ENCODE peak calls at places on chromosomes 1 and 21, in eight cellular contexts. One of them, this sample, is unnamed.

GRCh38 chr1:113243529-113243928 is 146.8 kb upstream of the MAGI3 start:
- DNase-seq in T-helper 2 cell: no peak
- DNase-seq in stimulated activated CD4-positive, alpha-beta T cell treated with anti-CD3 and anti-CD28 coated beads, Interleukin-4, amount 100 ng/mL, for 48 hours: no peak
- DNase-seq in GM19239: no peak
- DNase-seq in fibroblast of the conjunctiva: no peak
- DNase-seq in naive thymus-derived CD4-positive, alpha-beta T cell: no peak
- DNase-seq in neural progenitor cell: no peak
- DNase-seq in BJ: no peak
- DNase-seq in this sample: no peak

GRCh38 chr21:35764586-35764985 is 295.7 kb downstream of the SETD4 start:
- DNase-seq in naive thymus-derived CD4-positive, alpha-beta T cell: no peak
- DNase-seq in fibroblast of the conjunctiva: no peak
- DNase-seq in neural progenitor cell: no peak
- DNase-seq in BJ: no peak
- DNase-seq in T-helper 2 cell: no peak
- DNase-seq in GM19239: no peak
- DNase-seq in stimulated activated CD4-positive, alpha-beta T cell treated with anti-CD3 and anti-CD28 coated beads, Interleukin-4, amount 100 ng/mL, for 48 hours: no peak
- DNase-seq in this sample: no peak

GRCh38 chr1:241870290-241870689 is 22.3 kb downstream of the EXO1 start:
- DNase-seq in fibroblast of the conjunctiva: no peak
- DNase-seq in naive thymus-derived CD4-positive, alpha-beta T cell: no peak
- DNase-seq in stimulated activated CD4-positive, alpha-beta T cell treated with anti-CD3 and anti-CD28 coated beads, Interleukin-4, amount 100 ng/mL, for 48 hours: no peak
- DNase-seq in GM19239: no peak
- DNase-seq in T-helper 2 cell: no peak
- DNase-seq in neural progenitor cell: no peak
- DNase-seq in BJ: no peak
- DNase-seq in this sample: no peak

GRCh38 chr1:234727018-234727757 is 117.2 kb upstream of the IRF2BP2 start:
- DNase-seq in neural progenitor cell: peak
- DNase-seq in naive thymus-derived CD4-positive, alpha-beta T cell: no peak
- DNase-seq in stimulated activated CD4-positive, alpha-beta T cell treated with anti-CD3 and anti-CD28 coated beads, Interleukin-4, amount 100 ng/mL, for 48 hours: no peak
- DNase-seq in T-helper 2 cell: no peak
- DNase-seq in GM19239: no peak
- DNase-seq in BJ: no peak
- DNase-seq in fibroblast of the conjunctiva: no peak
- DNase-seq in this sample: no peak

GRCh38 chr1:37793773-37794371 is at the start of gene MANEAL:
- DNase-seq in naive thymus-derived CD4-positive, alpha-beta T cell: peak
- DNase-seq in T-helper 2 cell: no peak
- DNase-seq in GM19239: peak
- DNase-seq in BJ: no peak
- DNase-seq in fibroblast of the conjunctiva: no peak
- DNase-seq in neural progenitor cell: peak
- DNase-seq in stimulated activated CD4-positive, alpha-beta T cell treated with anti-CD3 and anti-CD28 coated beads, Interleukin-4, amount 100 ng/mL, for 48 hours: peak
- DNase-seq in this sample: peak

GRCh38 chr21:43728467-43729390 is 9.8 kb downstream of the PDXK start:
- DNase-seq in T-helper 2 cell: peak
- DNase-seq in naive thymus-derived CD4-positive, alpha-beta T cell: peak
- DNase-seq in neural progenitor cell: peak
- DNase-seq in fibroblast of the conjunctiva: peak
- DNase-seq in BJ: peak
- DNase-seq in stimulated activated CD4-positive, alpha-beta T cell treated with anti-CD3 and anti-CD28 coated beads, Interleukin-4, amount 100 ng/mL, for 48 hours: peak
- DNase-seq in GM19239: peak
- DNase-seq in this sample: peak

GRCh38 chr1:40745180-40745579 is 38.4 kb upstream of the KCNQ4 start:
- DNase-seq in fibroblast of the conjunctiva: no peak
- DNase-seq in stimulated activated CD4-positive, alpha-beta T cell treated with anti-CD3 and anti-CD28 coated beads, Interleukin-4, amount 100 ng/mL, for 48 hours: no peak
- DNase-seq in GM19239: no peak
- DNase-seq in T-helper 2 cell: no peak
- DNase-seq in naive thymus-derived CD4-positive, alpha-beta T cell: no peak
- DNase-seq in BJ: peak
- DNase-seq in neural progenitor cell: no peak
- DNase-seq in this sample: no peak

GRCh38 chr1:66464802-66465201 is 69.2 kb upstream of the SGIP1 start:
- DNase-seq in fibroblast of the conjunctiva: peak
- DNase-seq in T-helper 2 cell: no peak
- DNase-seq in BJ: peak
- DNase-seq in GM19239: no peak
- DNase-seq in naive thymus-derived CD4-positive, alpha-beta T cell: no peak
- DNase-seq in neural progenitor cell: no peak
- DNase-seq in stimulated activated CD4-positive, alpha-beta T cell treated with anti-CD3 and anti-CD28 coated beads, Interleukin-4, amount 100 ng/mL, for 48 hours: no peak
- DNase-seq in this sample: no peak

GRCh38 chr1:78038491-78038939 is 7.3 kb upstream of the GIPC2 start:
- DNase-seq in fibroblast of the conjunctiva: no peak
- DNase-seq in neural progenitor cell: no peak
- DNase-seq in naive thymus-derived CD4-positive, alpha-beta T cell: no peak
- DNase-seq in stimulated activated CD4-positive, alpha-beta T cell treated with anti-CD3 and anti-CD28 coated beads, Interleukin-4, amount 100 ng/mL, for 48 hours: no peak
- DNase-seq in GM19239: no peak
- DNase-seq in T-helper 2 cell: no peak
- DNase-seq in BJ: no peak
- DNase-seq in this sample: no peak

GRCh38 chr1:31101147-31101502 is 35.6 kb upstream of the PUM1 start:
- DNase-seq in fibroblast of the conjunctiva: no peak
- DNase-seq in GM19239: no peak
- DNase-seq in naive thymus-derived CD4-positive, alpha-beta T cell: no peak
- DNase-seq in neural progenitor cell: no peak
- DNase-seq in BJ: no peak
- DNase-seq in stimulated activated CD4-positive, alpha-beta T cell treated with anti-CD3 and anti-CD28 coated beads, Interleukin-4, amount 100 ng/mL, for 48 hours: no peak
- DNase-seq in T-helper 2 cell: no peak
- DNase-seq in this sample: no peak

GRCh38 chr1:192730206-192730605 is 78.6 kb upstream of the RGS2 start:
- DNase-seq in BJ: peak
- DNase-seq in naive thymus-derived CD4-positive, alpha-beta T cell: no peak
- DNase-seq in neural progenitor cell: no peak
- DNase-seq in stimulated activated CD4-positive, alpha-beta T cell treated with anti-CD3 and anti-CD28 coated beads, Interleukin-4, amount 100 ng/mL, for 48 hours: no peak
- DNase-seq in fibroblast of the conjunctiva: no peak
- DNase-seq in GM19239: no peak
- DNase-seq in T-helper 2 cell: no peak
- DNase-seq in this sample: no peak

GRCh38 chr1:187733234-187733633 is 904.5 kb downstream of the PLA2G4A start:
- DNase-seq in fibroblast of the conjunctiva: no peak
- DNase-seq in naive thymus-derived CD4-positive, alpha-beta T cell: no peak
- DNase-seq in stimulated activated CD4-positive, alpha-beta T cell treated with anti-CD3 and anti-CD28 coated beads, Interleukin-4, amount 100 ng/mL, for 48 hours: no peak
- DNase-seq in GM19239: no peak
- DNase-seq in BJ: no peak
- DNase-seq in T-helper 2 cell: no peak
- DNase-seq in neural progenitor cell: no peak
- DNase-seq in this sample: no peak

GRCh38 chr21:32748529-32748928 is 20.7 kb upstream of the SYNJ1 start:
- DNase-seq in stimulated activated CD4-positive, alpha-beta T cell treated with anti-CD3 and anti-CD28 coated beads, Interleukin-4, amount 100 ng/mL, for 48 hours: no peak
- DNase-seq in BJ: no peak
- DNase-seq in T-helper 2 cell: no peak
- DNase-seq in naive thymus-derived CD4-positive, alpha-beta T cell: no peak
- DNase-seq in fibroblast of the conjunctiva: no peak
- DNase-seq in GM19239: no peak
- DNase-seq in neural progenitor cell: no peak
- DNase-seq in this sample: no peak

GRCh38 chr21:29829514-29830255 is 110.1 kb downstream of the GRIK1 start:
- DNase-seq in stimulated activated CD4-positive, alpha-beta T cell treated with anti-CD3 and anti-CD28 coated beads, Interleukin-4, amount 100 ng/mL, for 48 hours: no peak
- DNase-seq in T-helper 2 cell: no peak
- DNase-seq in BJ: no peak
- DNase-seq in naive thymus-derived CD4-positive, alpha-beta T cell: no peak
- DNase-seq in fibroblast of the conjunctiva: no peak
- DNase-seq in GM19239: no peak
- DNase-seq in neural progenitor cell: no peak
- DNase-seq in this sample: no peak

GRCh38 chr1:178867670-178868069 is 3.2 kb downstream of the ANGPTL1 start:
- DNase-seq in GM19239: no peak
- DNase-seq in neural progenitor cell: no peak
- DNase-seq in stimulated activated CD4-positive, alpha-beta T cell treated with anti-CD3 and anti-CD28 coated beads, Interleukin-4, amount 100 ng/mL, for 48 hours: no peak
- DNase-seq in naive thymus-derived CD4-positive, alpha-beta T cell: no peak
- DNase-seq in T-helper 2 cell: no peak
- DNase-seq in fibroblast of the conjunctiva: peak
- DNase-seq in BJ: no peak
- DNase-seq in this sample: no peak

GRCh38 chr21:42474043-42474831 is 21.8 kb downstream of the RSPH1 start:
- DNase-seq in naive thymus-derived CD4-positive, alpha-beta T cell: no peak
- DNase-seq in T-helper 2 cell: no peak
- DNase-seq in fibroblast of the conjunctiva: no peak
- DNase-seq in GM19239: no peak
- DNase-seq in neural progenitor cell: no peak
- DNase-seq in stimulated activated CD4-positive, alpha-beta T cell treated with anti-CD3 and anti-CD28 coated beads, Interleukin-4, amount 100 ng/mL, for 48 hours: no peak
- DNase-seq in BJ: no peak
- DNase-seq in this sample: no peak